ENCODE peak calls at places on chromosome 21, in five cellular contexts. One of them, this sample, is unnamed.

GRCh38 chr21:41769933-41770332 is 3.1 kb upstream of the RIPK4 start:
- DNase-seq in ELF-1: no peak
- DNase-seq in activated CD4-positive, alpha-beta T cell treated with anti-CD3 and anti-CD28 coated beads, Interleukin-2, amount 10 ng/mL, durations not matched to agents 7 days and 5 days: no peak
- DNase-seq in T-helper 1 cell: no peak
- DNase-seq in T-cell: no peak
- DNase-seq in this sample: no peak

GRCh38 chr21:41641821-41642368 is 125.0 kb downstream of the RIPK4 start:
- DNase-seq in T-cell: no peak
- DNase-seq in T-helper 1 cell: no peak
- DNase-seq in ELF-1: peak
- DNase-seq in activated CD4-positive, alpha-beta T cell treated with anti-CD3 and anti-CD28 coated beads, Interleukin-2, amount 10 ng/mL, durations not matched to agents 7 days and 5 days: no peak
- DNase-seq in this sample: no peak

GRCh38 chr21:42614811-42615342 is 38.5 kb upstream of the PDE9A start:
- DNase-seq in T-helper 1 cell: peak
- DNase-seq in ELF-1: peak
- DNase-seq in activated CD4-positive, alpha-beta T cell treated with anti-CD3 and anti-CD28 coated beads, Interleukin-2, amount 10 ng/mL, durations not matched to agents 7 days and 5 days: peak
- DNase-seq in T-cell: peak
- DNase-seq in this sample: peak

GRCh38 chr21:34912022-34912933 is 136.8 kb downstream of the RUNX1 start:
- DNase-seq in ELF-1: peak
- DNase-seq in T-cell: no peak
- DNase-seq in T-helper 1 cell: no peak
- DNase-seq in activated CD4-positive, alpha-beta T cell treated with anti-CD3 and anti-CD28 coated beads, Interleukin-2, amount 10 ng/mL, durations not matched to agents 7 days and 5 days: no peak
- DNase-seq in this sample: no peak

GRCh38 chr21:42971897-42972275 is 2.5 kb upstream of the PKNOX1 start:
- DNase-seq in activated CD4-positive, alpha-beta T cell treated with anti-CD3 and anti-CD28 coated beads, Interleukin-2, amount 10 ng/mL, durations not matched to agents 7 days and 5 days: no peak
- DNase-seq in ELF-1: peak
- DNase-seq in T-helper 1 cell: no peak
- DNase-seq in T-cell: no peak
- DNase-seq in this sample: no peak

GRCh38 chr21:32422064-32422463 is 9.6 kb downstream of the EVA1C start:
- DNase-seq in T-cell: no peak
- DNase-seq in T-helper 1 cell: no peak
- DNase-seq in ELF-1: no peak
- DNase-seq in activated CD4-positive, alpha-beta T cell treated with anti-CD3 and anti-CD28 coated beads, Interleukin-2, amount 10 ng/mL, durations not matched to agents 7 days and 5 days: no peak
- DNase-seq in this sample: no peak

GRCh38 chr21:43342301-43342881 is 84.5 kb downstream of the SIK1 start:
- DNase-seq in T-cell: no peak
- DNase-seq in activated CD4-positive, alpha-beta T cell treated with anti-CD3 and anti-CD28 coated beads, Interleukin-2, amount 10 ng/mL, durations not matched to agents 7 days and 5 days: no peak
- DNase-seq in T-helper 1 cell: no peak
- DNase-seq in ELF-1: no peak
- DNase-seq in this sample: no peak

GRCh38 chr21:38219049-38219628 is 37.7 kb upstream of the KCNJ15 start:
- DNase-seq in T-cell: peak
- DNase-seq in activated CD4-positive, alpha-beta T cell treated with anti-CD3 and anti-CD28 coated beads, Interleukin-2, amount 10 ng/mL, durations not matched to agents 7 days and 5 days: peak
- DNase-seq in T-helper 1 cell: peak
- DNase-seq in ELF-1: peak
- DNase-seq in this sample: peak